ENCODE peak calls at places on chromosome 22, in seven cellular contexts. U, J, Q, M, K, B and E are unnamed samples. For H3K4me1, the result is how much of the 10 kb centered on the place peaks cover.

GRCh38 chr22:20508815-20509271 is 1.4 kb downstream of the MED15 start:
- DNase-seq in Q (no peak), B (no peak), K (no peak), U (no peak), J (no peak), M (no peak), E (no peak)

GRCh38 chr22:28728621-28729313 is 12.9 kb downstream of the CHEK2 start:
- DNase-seq in M (no peak), J (no peak), B (no peak), Q (no peak), U (no peak), K (no peak), E (no peak)

GRCh38 chr22:49913026-49913425 is 5.2 kb downstream of the ALG12 start:
- DNase-seq in J (no peak), K (no peak), Q (no peak), U (no peak), B (no peak), M (no peak), E (no peak)

GRCh38 chr22:27726726-27727449 is 74.7 kb downstream of the MN1 start:
- DNase-seq in K (peak), J (no peak), M (peak), U (no peak), B (no peak), Q (peak), E (peak)

GRCh38 chr22:37676691-37677627 is 1.5 kb downstream of the LGALS1 start:
- DNase-seq in K (peak), B (peak), M (peak), U (peak), J (peak), Q (peak), E (peak)

GRCh38 chr22:17739196-17739975 is 34.9 kb downstream of the BID start:
- DNase-seq in K (no peak), B (no peak), M (no peak), U (no peak), Q (no peak), J (no peak), E (no peak)

GRCh38 chr22:39699631-39700348 is 129.2 kb downstream of the CACNA1I start:
- DNase-seq in M (no peak), B (no peak), K (no peak), J (peak), Q (no peak), U (no peak), E (no peak)

GRCh38 chr22:41831383-41831782 is 1.5 kb upstream of the SREBF2 start:
- DNase-seq in K (no peak), J (no peak), Q (no peak), M (no peak), U (no peak), B (peak), E (no peak)

GRCh38 chr22:31695423-31695822 is 33.4 kb upstream of the PISD start:
- DNase-seq in Q (no peak), U (no peak), M (no peak), K (no peak), J (no peak), B (no peak), E (no peak)

GRCh38 chr22:17896552-17896951 is 122.3 kb upstream of the BID start:
- DNase-seq in K (peak), J (no peak), U (no peak), M (no peak), B (no peak), Q (peak), E (no peak)

GRCh38 chr22:28341001-28341400 is 338.6 kb downstream of the TTC28 start:
- DNase-seq in M (no peak), K (no peak), U (no peak), B (no peak), J (no peak), Q (peak), E (no peak)

GRCh38 chr22:42114721-42115120 is 15.9 kb downstream of the CYP2D6 start:
- DNase-seq in K (no peak), J (no peak), U (no peak), B (no peak), M (no peak), Q (peak), E (no peak)

GRCh38 chr22:39349967-39350802 is at the start of gene SYNGR1:
- DNase-seq in U (no peak), J (peak), K (no peak), M (peak), Q (no peak), B (no peak), E (no peak)

GRCh38 chr22:39135092-39135896 is 17.2 kb downstream of the CBX7 start:
- DNase-seq in Q (no peak), J (no peak), M (no peak), K (peak), B (no peak), U (peak), E (peak)

GRCh38 chr22:45284705-45285305 is at the start of gene UPK3A:
- DNase-seq in U (peak), B (peak), M (peak), K (peak), Q (no peak), J (peak), E (peak)

GRCh38 chr22:45280583-45280972 is 4.2 kb upstream of the UPK3A start:
- DNase-seq in U (no peak), J (no peak), M (no peak), B (no peak), Q (no peak), K (no peak), E (no peak)

GRCh38 chr22:45276507-45276906 is 8.2 kb upstream of the UPK3A start:
- DNase-seq in Q (no peak), B (no peak), U (no peak), J (no peak), M (no peak), K (no peak), E (no peak)

GRCh38 chr22:45278125-45278524 is 6.6 kb upstream of the UPK3A start:
- DNase-seq in Q (no peak), J (no peak), K (no peak), M (no peak), B (no peak), U (no peak), E (no peak)

DNA sequence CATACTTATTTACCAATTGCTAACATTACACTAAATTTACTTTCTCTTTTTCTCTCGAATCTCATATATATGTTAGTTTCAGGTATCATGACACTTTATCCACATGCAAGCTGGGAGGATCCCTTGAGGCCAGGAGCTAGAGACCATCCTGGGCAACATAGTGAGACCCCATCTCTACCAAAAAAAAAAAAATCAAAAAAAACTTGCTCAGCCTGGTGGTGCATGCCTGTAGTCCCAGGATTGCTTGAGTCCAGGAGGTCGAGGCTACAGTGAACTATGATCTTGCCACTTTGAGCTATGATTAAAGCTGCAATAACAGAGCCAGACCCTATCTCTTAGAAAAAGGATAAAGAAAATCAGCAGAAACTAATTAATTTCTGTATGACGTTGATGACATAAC is 3.8 kb upstream of the UPK3A start:
- DNase-seq in Q (no peak), J (no peak), M (no peak), U (no peak), B (no peak), K (no peak), E (no peak)
- H3K4me1 ChIP-seq in Q (under half), J (under half), M (under half), U (under half), B (under half), K (under half), E (under half)

DNA sequence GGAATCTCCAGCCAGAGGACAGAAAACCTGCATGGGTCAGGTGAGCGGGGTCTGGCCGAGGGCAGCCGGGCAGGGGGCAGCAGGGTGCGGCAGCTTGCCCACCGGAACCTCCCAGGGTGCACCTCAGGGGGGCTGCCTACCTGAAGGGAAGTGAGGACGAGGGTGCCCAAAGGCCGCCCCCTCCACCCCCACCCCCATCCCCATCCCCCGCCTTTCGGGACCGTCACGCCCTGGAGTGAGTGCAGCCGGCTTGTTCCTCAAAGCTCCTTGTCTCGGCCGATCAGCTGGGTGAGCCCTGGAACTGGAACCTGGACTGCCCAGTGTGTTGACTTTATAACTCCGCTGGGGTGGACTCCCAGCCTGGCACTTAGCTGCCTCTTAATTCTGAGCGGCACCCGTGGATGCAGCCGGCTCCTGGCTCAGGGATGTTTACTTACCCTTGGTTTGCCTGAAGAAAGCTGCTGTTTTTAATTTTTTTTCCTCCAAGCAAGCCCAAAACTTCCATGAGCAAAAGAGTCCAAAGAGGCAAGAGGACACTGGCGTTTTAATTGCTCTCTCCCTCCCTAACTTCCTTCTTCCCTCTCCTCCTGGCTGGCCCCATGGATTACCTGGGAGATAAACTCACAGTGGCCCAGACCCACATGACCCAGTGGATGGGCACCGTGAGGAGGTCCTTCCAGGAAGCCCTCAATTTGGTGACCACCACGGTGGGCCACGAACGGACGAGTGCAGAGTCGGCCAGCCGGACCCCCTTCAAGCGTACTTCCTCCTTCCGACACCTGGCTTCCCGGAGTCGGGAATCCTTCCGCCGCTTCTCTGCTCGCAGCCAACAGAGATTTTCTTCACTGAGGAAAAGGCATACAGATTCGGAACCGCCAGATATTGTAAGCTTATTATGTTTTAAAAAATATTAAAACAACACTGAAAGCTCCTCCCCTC is 87.8 kb upstream of the CRYBB3 start:
- DNase-seq in M (peak), U (no peak), B (no peak), J (no peak), K (no peak), Q (no peak), E (peak)
- H3K4me1 ChIP-seq in M (half or more), U (under half), B (under half), J (under half), K (half or more), Q (under half), E (under half)

GRCh38 chr22:44364750-44365118 is 52.0 kb upstream of the SHISAL1 start:
- DNase-seq in M (peak), J (no peak), K (peak), B (no peak), U (no peak), Q (no peak), E (no peak)

GRCh38 chr22:44365832-44366231 is 53.1 kb upstream of the SHISAL1 start:
- DNase-seq in B (no peak), J (no peak), Q (no peak), M (peak), U (no peak), K (no peak), E (no peak)

GRCh38 chr22:44365196-44365802 is 52.5 kb upstream of the SHISAL1 start:
- DNase-seq in J (no peak), Q (no peak), U (no peak), M (peak), K (no peak), B (no peak), E (no peak)

GRCh38 chr22:44363214-44363979 is 50.6 kb upstream of the SHISAL1 start:
- DNase-seq in B (no peak), M (peak), Q (peak), U (no peak), K (peak), J (no peak), E (peak)

DNA sequence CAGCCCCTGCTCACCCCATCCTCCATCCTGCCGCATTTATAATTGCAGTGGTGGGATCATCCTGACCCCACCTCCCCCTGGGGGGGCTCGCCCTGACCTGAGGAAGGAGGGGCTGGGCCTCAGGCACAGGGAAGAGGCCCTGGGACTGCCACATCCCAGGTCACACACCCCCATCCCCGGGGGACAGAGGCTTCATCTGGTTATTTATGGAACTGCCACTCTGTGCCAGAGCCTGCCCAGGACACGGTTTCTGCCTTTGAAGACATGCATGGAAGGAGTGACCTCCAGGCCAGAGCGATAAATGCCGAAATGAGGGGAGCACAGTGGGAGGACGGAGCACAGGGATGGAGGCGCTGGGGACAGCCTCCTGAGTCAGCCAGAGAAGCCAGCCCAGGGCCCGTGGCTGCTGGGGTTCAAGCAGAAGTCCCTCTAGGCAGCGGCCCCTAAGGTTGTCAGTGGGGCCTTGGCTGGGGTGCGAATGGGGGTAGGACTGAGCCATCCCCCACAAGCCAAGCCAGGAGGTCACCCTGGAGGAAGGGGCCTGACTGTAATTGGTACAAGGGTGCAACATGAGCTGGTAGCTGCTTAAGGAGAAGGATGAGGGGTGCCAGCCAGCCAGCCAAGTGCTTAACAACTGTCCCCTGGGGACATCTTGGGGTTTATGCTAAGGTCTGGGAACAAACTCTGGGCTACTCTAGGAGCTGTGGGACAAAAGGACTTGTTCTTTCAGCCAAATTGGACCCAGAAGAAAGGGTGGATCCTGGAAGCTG is 51.4 kb upstream of the SHISAL1 start:
- DNase-seq in J (no peak), M (peak), Q (no peak), K (peak), B (no peak), U (no peak), E (no peak)
- H3K4me1 ChIP-seq in J (under half), M (under half), Q (under half), K (half or more), B (under half), U (under half), E (under half)

DNA sequence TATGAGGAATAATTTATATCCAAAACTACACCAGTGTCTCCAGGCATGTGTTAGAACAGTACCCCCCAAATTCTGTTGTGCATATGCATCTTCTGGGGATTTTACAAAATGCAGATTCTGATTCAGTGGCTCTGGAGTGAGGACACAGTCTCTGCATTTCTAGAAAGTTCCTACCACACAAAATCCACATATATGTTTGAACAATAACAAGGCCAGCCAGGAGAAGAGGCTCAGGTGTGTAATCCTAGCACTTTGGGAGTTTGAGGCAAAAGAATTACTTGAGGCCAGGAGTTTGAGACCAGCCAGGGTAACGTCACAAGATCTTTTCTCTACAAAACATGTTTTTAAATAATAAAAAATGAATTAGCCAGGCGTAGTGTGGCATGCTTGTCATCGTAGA is 84.9 kb downstream of the ZNF280B start:
- DNase-seq in Q (no peak), M (no peak), J (no peak), K (no peak), B (no peak), U (no peak), E (no peak)
- H3K4me1 ChIP-seq in Q (under half), M (under half), J (under half), K (under half), B (under half), U (under half), E (under half)